ENCODE peak calls at places on chromosome 20, in nine cellular contexts. V is body of pancreas, E is brain microvascular endothelial cell, Y is suprapubic skin, P is left ventricle myocardium inferior, O is cardiac muscle cell, Q is A549, U is BE2C, G is right atrium auricular region. R is an unnamed sample.
A peak's percentile ranks its signal among the peaks of the same experiment; 100 is the strongest.

GRCh38 chr20:44295995-44296394 is 15.0 kb downstream of the FITM2 start:
- DNase-seq in V (no peak), E (no peak), Y (no peak), P (peak; percentile 37), O (no peak), Q (no peak), U (peak; percentile 21), G (no peak), R (no peak)

GRCh38 chr20:8305449-8305978 is 173.4 kb downstream of the PLCB1 start:
- DNase-seq in V (peak; percentile 63), E (peak; percentile 9), Y (peak; percentile 60), P (peak; percentile 15), O (peak; percentile 43), Q (peak; percentile 71), U (peak; percentile 57), G (no peak), R (peak; percentile 84)

GRCh38 chr20:46367967-46368901 is 38.2 kb downstream of the ELMO2 start:
- DNase-seq in V (peak; percentile 44), E (no peak), Y (no peak), P (no peak), O (no peak), Q (no peak), U (peak; percentile 82), G (no peak), R (peak; percentile 31)

GRCh38 chr20:20536240-20536933 is 168.5 kb downstream of the INSM1 start:
- DNase-seq in V (no peak), E (no peak), Y (no peak), P (no peak), O (no peak), Q (no peak), U (no peak), G (no peak), R (no peak)

GRCh38 chr20:63247678-63248228 is 6.5 kb downstream of the NKAIN4 start:
- DNase-seq in V (no peak), E (no peak), Y (no peak), P (no peak), O (no peak), Q (no peak), U (no peak), G (no peak), R (no peak)

GRCh38 chr20:50435397-50436051 is 74.7 kb upstream of the PTPN1 start:
- DNase-seq in V (no peak), E (no peak), Y (no peak), P (no peak), O (no peak), Q (no peak), U (no peak), G (no peak), R (no peak)

GRCh38 chr20:23083553-23084220 is 2.4 kb downstream of the CD93 start:
- DNase-seq in V (no peak), E (no peak), Y (no peak), P (no peak), O (no peak), Q (no peak), U (no peak), G (no peak), R (no peak)

GRCh38 chr20:18749528-18749927 is 64.1 kb upstream of the SCP2D1 start:
- DNase-seq in V (no peak), E (no peak), Y (no peak), P (no peak), O (no peak), Q (no peak), U (no peak), G (no peak), R (no peak)

GRCh38 chr20:39462436-39462835 is 500.3 kb downstream of the DHX35 start:
- DNase-seq in V (no peak), E (no peak), Y (no peak), P (no peak), O (no peak), Q (no peak), U (no peak), G (no peak), R (no peak)

GRCh38 chr20:4217349-4217761 is 202.0 kb upstream of the RNF24 start:
- DNase-seq in V (no peak), E (no peak), Y (no peak), P (peak; percentile 35), O (peak; percentile 9), Q (peak; percentile 84), U (no peak), G (no peak), R (no peak)

GRCh38 chr20:48069626-48070025 is 284.3 kb upstream of the SULF2 start:
- DNase-seq in V (no peak), E (no peak), Y (no peak), P (no peak), O (no peak), Q (no peak), U (no peak), G (no peak), R (no peak)

GRCh38 chr20:53688085-53688484 is 94.4 kb upstream of the ZNF217 start:
- DNase-seq in V (no peak), E (no peak), Y (no peak), P (no peak), O (no peak), Q (no peak), U (no peak), G (no peak), R (no peak)

GRCh38 chr20:32451682-32452461 is 93.7 kb downstream of the ASXL1 start:
- DNase-seq in V (peak; percentile 20), E (no peak), Y (no peak), P (peak; percentile 12), O (no peak), Q (no peak), U (peak; percentile 4), G (no peak), R (no peak)
- TF ChIP-seq CTCF in V (peak; percentile 5), E (peak; percentile 19), Y (no peak), P (no peak), O (no peak), Q (no peak), U (no peak), G (no peak), R (no peak)

GRCh38 chr20:40689943-40690835 is 1.2 kb upstream of the MAFB start:
- DNase-seq in V (peak; percentile 90), E (peak; percentile 87), Y (peak; percentile 93), P (peak; percentile 93), O (peak; percentile 93), Q (peak; percentile 86), U (peak; percentile 88), G (peak; percentile 95), R (peak; percentile 84)
- H3K4me3 ChIP-seq in V (peak overlapping the region; percentile 8), E (peak overlapping the region; percentile 55), Y (peak overlapping the region; percentile 93), P (peak overlapping the region; percentile 76), O (peak overlapping the region; percentile 50), Q (peak overlapping the region; percentile 48), U (peak overlapping the region; percentile 66), G (peak overlapping the region; percentile 70), R (peak overlapping the region; percentile 34)

DNA sequence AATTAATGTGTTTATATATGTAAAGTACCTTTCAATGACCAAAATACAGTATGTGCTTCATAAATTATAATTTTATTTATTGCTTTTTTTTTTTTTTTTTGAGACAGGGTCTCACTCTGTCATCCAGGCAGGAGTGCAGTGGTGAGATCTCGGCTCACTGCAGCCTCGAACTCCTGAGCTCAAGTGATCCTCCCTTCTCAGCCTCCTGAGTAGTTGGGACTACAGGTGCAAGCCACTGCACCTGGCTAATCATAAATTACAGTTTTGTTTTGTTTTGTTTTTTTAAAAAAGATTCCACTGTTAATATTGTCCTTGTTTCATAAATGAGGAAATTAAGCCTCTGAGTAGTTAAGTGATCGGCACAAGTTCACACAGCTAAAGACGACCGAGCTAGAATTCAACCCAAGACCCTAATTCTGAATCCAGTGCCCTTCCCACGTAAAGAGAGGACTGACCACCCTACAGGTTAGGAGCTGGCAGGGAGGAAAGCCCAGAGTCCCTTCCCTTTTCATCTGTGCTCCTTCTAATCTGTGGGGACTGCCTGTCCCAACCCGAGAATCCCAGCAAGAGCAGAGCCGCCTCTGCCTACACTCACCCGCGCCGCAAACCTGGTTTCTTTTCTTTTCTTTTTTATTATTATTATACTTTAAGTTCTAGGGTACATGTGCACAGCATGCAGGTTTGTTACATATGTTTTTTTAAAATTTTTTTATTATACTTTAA is 8.5 kb upstream of the GDF5 start:
- DNase-seq in V (no peak), E (no peak), Y (no peak), P (no peak), O (no peak), Q (no peak), U (no peak), G (no peak), R (no peak)
- TF ChIP-seq CTCF in V (no peak), E (no peak), Y (no peak), P (no peak), O (no peak), Q (no peak), U (no peak), G (no peak), R (no peak)

DNA sequence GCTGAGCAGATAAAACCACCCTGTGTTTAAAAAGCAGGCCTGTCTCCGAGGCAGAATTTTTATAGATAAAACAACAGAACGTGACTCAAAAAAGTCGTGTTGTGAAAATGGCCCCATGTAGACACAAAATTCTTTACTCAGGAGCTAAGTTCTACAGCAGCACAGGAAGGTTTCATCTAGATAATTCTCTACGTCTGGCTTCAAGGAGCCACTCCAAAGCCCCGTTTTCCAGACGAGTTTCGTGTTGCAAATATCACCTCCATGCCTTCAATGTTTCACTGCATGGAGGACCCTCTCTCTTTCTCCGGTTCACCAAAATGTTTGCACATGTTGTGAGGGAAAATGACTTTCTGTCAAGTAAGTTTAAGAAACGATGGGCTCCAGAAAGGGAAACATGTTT is 12.0 kb upstream of the BMP7 start:
- DNase-seq in V (no peak), E (no peak), Y (no peak), P (no peak), O (no peak), Q (no peak), U (no peak), G (no peak), R (no peak)
- H3K4me3 ChIP-seq in V (no peak overlapping the region), E (no peak overlapping the region), Y (no peak overlapping the region), P (no peak overlapping the region), O (no peak overlapping the region), Q (no peak overlapping the region), U (no peak overlapping the region), G (no peak overlapping the region), R (no peak overlapping the region)

GRCh38 chr20:10651227-10651990 is 22.4 kb downstream of the JAG1 start:
- DNase-seq in V (no peak), E (peak; percentile 73), Y (peak; percentile 55), P (no peak), O (peak; percentile 79), Q (no peak), U (peak; percentile 39), G (no peak), R (no peak)
- TF ChIP-seq CTCF in V (no peak), E (peak; percentile 6), Y (no peak), P (no peak), O (no peak), Q (no peak), U (no peak), G (no peak), R (no peak)

GRCh38 chr20:11158589-11158988 is 484.8 kb upstream of the JAG1 start:
- DNase-seq in V (no peak), E (no peak), Y (no peak), P (no peak), O (no peak), Q (no peak), U (no peak), G (no peak), R (no peak)
- H3K4me3 ChIP-seq in V (no peak overlapping the region), E (no peak overlapping the region), Y (no peak overlapping the region), P (no peak overlapping the region), O (no peak overlapping the region), Q (no peak overlapping the region), U (no peak overlapping the region), G (no peak overlapping the region), R (no peak overlapping the region)

GRCh38 chr20:3168079-3168828 is 5.1 kb downstream of the LZTS3 start:
- DNase-seq in V (peak; percentile 83), E (no peak), Y (no peak), P (peak; percentile 49), O (no peak), Q (no peak), U (no peak), G (no peak), R (no peak)
- TF ChIP-seq CTCF in V (no peak), E (no peak), Y (no peak), P (no peak), O (no peak), Q (no peak), U (no peak), G (no peak), R (no peak)